ENCODE peak calls at places on chromosomes 5 and 9, in five cellular contexts. H is activated effector memory CD4-positive, alpha-beta T cell treated with anti-CD3 and anti-CD28 coated beads, Interleukin-2, amount 50 U/mL, for 16 hours; G is GM12891; M is RPMI7951; Y is amniotic stem cell. Q is an unnamed sample.

GRCh38 chr5:1445313-1445894 is at the start of gene SLC6A3:
- DNase-seq in H (no peak), G (no peak), M (no peak), Y (no peak), Q (peak)

GRCh38 chr9:91060520-91061343 is 259.1 kb downstream of the SYK start:
- DNase-seq in H (no peak), G (no peak), M (peak), Y (peak), Q (no peak)

GRCh38 chr9:129910628-129911567 is 75.6 kb downstream of the USP20 start:
- DNase-seq in H (no peak), G (no peak), M (peak), Y (peak), Q (no peak)

GRCh38 chr9:132074736-132075135 is 4.9 kb downstream of the MED27 start:
- DNase-seq in H (no peak), G (no peak), M (no peak), Y (peak), Q (no peak)

GRCh38 chr5:30539004-30539634 is 654.4 kb upstream of the CDH6 start:
- DNase-seq in H (no peak), G (no peak), M (no peak), Y (no peak), Q (peak)

GRCh38 chr5:151463137-151464029 is 16.0 kb downstream of the SLC36A1 start:
- DNase-seq in H (no peak), G (no peak), M (no peak), Y (no peak), Q (no peak)

GRCh38 chr5:72412283-72413055 is 92.3 kb downstream of the PTCD2 start:
- DNase-seq in H (no peak), G (no peak), M (peak), Y (no peak), Q (no peak)

GRCh38 chr5:171492781-171493180 is 73.3 kb downstream of the FGF18 start:
- DNase-seq in H (no peak), G (no peak), M (no peak), Y (no peak), Q (no peak)

GRCh38 chr9:88532320-88532719 is 2.7 kb upstream of the NXNL2 start:
- DNase-seq in H (no peak), G (no peak), M (peak), Y (no peak), Q (no peak)

GRCh38 chr5:119367502-119368237 is 11.9 kb downstream of the TNFAIP8 start:
- DNase-seq in H (no peak), G (no peak), M (peak), Y (peak), Q (no peak)

GRCh38 chr9:137619240-137620090 is 660 bp downstream of the EHMT1 start:
- DNase-seq in H (peak), G (no peak), M (peak), Y (peak), Q (no peak)

GRCh38 chr9:114289106-114289505 is 33.8 kb upstream of the ORM1 start:
- DNase-seq in H (peak), G (no peak), M (no peak), Y (no peak), Q (peak)

GRCh38 chr9:31588756-31589155 is 795.7 kb upstream of the ACO1 start:
- DNase-seq in H (no peak), G (no peak), M (no peak), Y (no peak), Q (no peak)

GRCh38 chr9:114820776-114821501 is 15.1 kb upstream of the TNFSF15 start:
- DNase-seq in H (no peak), G (no peak), M (no peak), Y (no peak), Q (no peak)

GRCh38 chr5:120252839-120253238 is 211.3 kb upstream of the PRR16 start:
- DNase-seq in H (no peak), G (no peak), M (peak), Y (no peak), Q (no peak)

GRCh38 chr9:116975119-116975518 is 288.0 kb downstream of the TRIM32 start:
- DNase-seq in H (no peak), G (no peak), M (no peak), Y (no peak), Q (no peak)

GRCh38 chr9:129839324-129840023 is 4.2 kb downstream of the USP20 start:
- DNase-seq in H (no peak), G (no peak), M (no peak), Y (no peak), Q (no peak)

GRCh38 chr9:129694265-129694664 is 28.8 kb downstream of the PRRX2 start:
- DNase-seq in H (no peak), G (no peak), M (peak), Y (no peak), Q (no peak)

GRCh38 chr9:17531642-17532254 is 47.1 kb upstream of the SH3GL2 start:
- DNase-seq in H (no peak), G (peak), M (peak), Y (peak), Q (no peak)

GRCh38 chr5:132261881-132262845 is 4.7 kb downstream of the PDLIM4 start:
- DNase-seq in H (peak), G (no peak), M (no peak), Y (no peak), Q (no peak)

GRCh38 chr5:606526-607399 is 5.4 kb upstream of the CEP72 start:
- DNase-seq in H (no peak), G (no peak), M (no peak), Y (no peak), Q (peak)

GRCh38 chr5:80269991-80270438 is 14.2 kb upstream of the SERINC5 start:
- DNase-seq in H (no peak), G (no peak), M (no peak), Y (no peak), Q (no peak)

GRCh38 chr9:124792976-124793594 is 16.2 kb downstream of the OLFML2A start:
- DNase-seq in H (no peak), G (no peak), M (peak), Y (no peak), Q (no peak)

Q was measured in cardiac septum.